ENCODE peak calls at places on chromosome 12, in four cellular contexts. W is GM23248, M is hepatic stellate cell, N is A549. Z is an unnamed sample.

GRCh38 chr12:65106948-65107347 is 14.2 kb downstream of the WIF1 start:
- DNase-seq in N (peak; percentile 15), W (peak; percentile 41), M (no peak), Z (no peak)

GRCh38 chr12:103880299-103881142 is 39.5 kb upstream of the NT5DC3 start:
- DNase-seq in N (peak; percentile 16), W (no peak), M (no peak), Z (no peak)

GRCh38 chr12:58387199-58387598 is 445.8 kb downstream of the ATP23 start:
- DNase-seq in M (peak; percentile 14), W (peak; percentile 73), N (no peak), Z (no peak)

GRCh38 chr12:86729798-86730197 is 473.6 kb upstream of the MGAT4C start:
- DNase-seq in W (no peak), M (no peak), N (no peak), Z (no peak)

GRCh38 chr12:50224026-50224692 is 57.0 kb upstream of the CERS5 start:
- DNase-seq in M (no peak), W (peak; percentile 68), N (peak; percentile 67), Z (no peak)

GRCh38 chr12:89708793-89709156 is at the start of gene ATP2B1:
- DNase-seq in N (peak; percentile 88), W (peak; percentile 95), M (peak; percentile 82), Z (peak; percentile 93)

GRCh38 chr12:22738945-22739344 is 114.0 kb downstream of the ETNK1 start:
- DNase-seq in W (no peak), N (no peak), M (no peak), Z (no peak)

GRCh38 chr12:114163766-114164165 is 197.6 kb upstream of the RBM19 start:
- DNase-seq in W (peak; percentile 99), N (peak; percentile 42), M (no peak), Z (peak; percentile 51)

GRCh38 chr12:95736631-95737030 is 53.9 kb downstream of the NTN4 start:
- DNase-seq in M (no peak), N (no peak), W (peak; percentile 53), Z (no peak)

GRCh38 chr12:102413396-102413795 is 67.0 kb downstream of the IGF1 start:
- DNase-seq in M (no peak), N (no peak), W (no peak), Z (no peak)

GRCh38 chr12:130440411-130441080 is 102.9 kb downstream of the PIWIL1 start:
- DNase-seq in N (no peak), M (no peak), W (no peak), Z (no peak)

GRCh38 chr12:131473721-131474709 is 236.9 kb upstream of the SFSWAP start:
- DNase-seq in W (no peak), N (no peak), M (no peak), Z (no peak)

GRCh38 chr12:74890237-74890599 is 319.4 kb downstream of the KCNC2 start:
- DNase-seq in W (peak; percentile 90), N (peak; percentile 79), M (peak; percentile 22), Z (peak; percentile 65)

GRCh38 chr12:124686001-124686884 is 118.8 kb upstream of the NCOR2 start:
- DNase-seq in N (peak; percentile 62), W (peak; percentile 89), M (peak; percentile 71), Z (no peak)

GRCh38 chr12:38155020-38155395 is 161.6 kb upstream of the ALG10B start:
- DNase-seq in M (no peak), N (no peak), W (no peak), Z (no peak)